ENCODE peak calls at places on chromosomes 13 and 19, in eight cellular contexts. One of them, this sample, is unnamed.

GRCh38 chr19:5936308-5936980 is 22.4 kb downstream of the CAPS start:
- DNase-seq in AG04450: no peak
- DNase-seq in HT-29: no peak
- DNase-seq in RWPE1: no peak
- DNase-seq in NCI-H774: no peak
- DNase-seq in IMR-90: no peak
- DNase-seq in stimulated activated CD4-positive, alpha-beta T cell treated with anti-CD3 and anti-CD28 coated beads, Interleukin-4, amount 100 ng/mL, for 48 hours: no peak
- DNase-seq in GM03348: no peak
- DNase-seq in this sample: no peak

GRCh38 chr13:42484396-42484795 is 89.6 kb upstream of the TNFSF11 start:
- DNase-seq in NCI-H774: no peak
- DNase-seq in IMR-90: no peak
- DNase-seq in HT-29: no peak
- DNase-seq in stimulated activated CD4-positive, alpha-beta T cell treated with anti-CD3 and anti-CD28 coated beads, Interleukin-4, amount 100 ng/mL, for 48 hours: no peak
- DNase-seq in RWPE1: peak
- DNase-seq in GM03348: no peak
- DNase-seq in AG04450: no peak
- DNase-seq in this sample: no peak

GRCh38 chr13:107678075-107678689 is 537.2 kb downstream of the LIG4 start:
- DNase-seq in RWPE1: no peak
- DNase-seq in stimulated activated CD4-positive, alpha-beta T cell treated with anti-CD3 and anti-CD28 coated beads, Interleukin-4, amount 100 ng/mL, for 48 hours: no peak
- DNase-seq in IMR-90: peak
- DNase-seq in AG04450: peak
- DNase-seq in HT-29: peak
- DNase-seq in NCI-H774: no peak
- DNase-seq in GM03348: no peak
- DNase-seq in this sample: peak

GRCh38 chr19:35248310-35249145 is at the start of gene LSR:
- DNase-seq in AG04450: no peak
- DNase-seq in NCI-H774: peak
- DNase-seq in GM03348: no peak
- DNase-seq in IMR-90: no peak
- DNase-seq in stimulated activated CD4-positive, alpha-beta T cell treated with anti-CD3 and anti-CD28 coated beads, Interleukin-4, amount 100 ng/mL, for 48 hours: peak
- DNase-seq in HT-29: peak
- DNase-seq in RWPE1: peak
- DNase-seq in this sample: peak

GRCh38 chr19:4914736-4915501 is 5.6 kb downstream of the UHRF1 start:
- DNase-seq in stimulated activated CD4-positive, alpha-beta T cell treated with anti-CD3 and anti-CD28 coated beads, Interleukin-4, amount 100 ng/mL, for 48 hours: peak
- DNase-seq in GM03348: peak
- DNase-seq in IMR-90: peak
- DNase-seq in RWPE1: peak
- DNase-seq in NCI-H774: no peak
- DNase-seq in HT-29: peak
- DNase-seq in AG04450: peak
- DNase-seq in this sample: peak

GRCh38 chr19:566403-566802 is 6.0 kb upstream of the BSG start:
- DNase-seq in RWPE1: no peak
- DNase-seq in HT-29: no peak
- DNase-seq in IMR-90: peak
- DNase-seq in stimulated activated CD4-positive, alpha-beta T cell treated with anti-CD3 and anti-CD28 coated beads, Interleukin-4, amount 100 ng/mL, for 48 hours: no peak
- DNase-seq in GM03348: peak
- DNase-seq in AG04450: no peak
- DNase-seq in NCI-H774: no peak
- DNase-seq in this sample: peak

GRCh38 chr13:47025791-47026419 is 129.1 kb upstream of the HTR2A start:
- DNase-seq in HT-29: no peak
- DNase-seq in AG04450: no peak
- DNase-seq in NCI-H774: no peak
- DNase-seq in GM03348: no peak
- DNase-seq in stimulated activated CD4-positive, alpha-beta T cell treated with anti-CD3 and anti-CD28 coated beads, Interleukin-4, amount 100 ng/mL, for 48 hours: no peak
- DNase-seq in IMR-90: no peak
- DNase-seq in RWPE1: no peak
- DNase-seq in this sample: no peak

GRCh38 chr13:113304121-113304520 is 7.1 kb downstream of the LAMP1 start:
- DNase-seq in stimulated activated CD4-positive, alpha-beta T cell treated with anti-CD3 and anti-CD28 coated beads, Interleukin-4, amount 100 ng/mL, for 48 hours: no peak
- DNase-seq in IMR-90: no peak
- DNase-seq in GM03348: no peak
- DNase-seq in AG04450: no peak
- DNase-seq in RWPE1: no peak
- DNase-seq in HT-29: no peak
- DNase-seq in NCI-H774: no peak
- DNase-seq in this sample: no peak

GRCh38 chr19:55418185-55418584 is 10.6 kb upstream of the UBE2S start:
- DNase-seq in HT-29: peak
- DNase-seq in RWPE1: peak
- DNase-seq in AG04450: peak
- DNase-seq in GM03348: peak
- DNase-seq in IMR-90: peak
- DNase-seq in NCI-H774: peak
- DNase-seq in stimulated activated CD4-positive, alpha-beta T cell treated with anti-CD3 and anti-CD28 coated beads, Interleukin-4, amount 100 ng/mL, for 48 hours: peak
- DNase-seq in this sample: peak

GRCh38 chr19:11197291-11198174 is at the start of gene KANK2:
- DNase-seq in AG04450: no peak
- DNase-seq in stimulated activated CD4-positive, alpha-beta T cell treated with anti-CD3 and anti-CD28 coated beads, Interleukin-4, amount 100 ng/mL, for 48 hours: peak
- DNase-seq in RWPE1: peak
- DNase-seq in HT-29: peak
- DNase-seq in GM03348: peak
- DNase-seq in IMR-90: peak
- DNase-seq in NCI-H774: peak
- DNase-seq in this sample: peak

GRCh38 chr19:58361900-58362271 is 665 bp downstream of the ZNF497 start:
- DNase-seq in IMR-90: peak
- DNase-seq in GM03348: no peak
- DNase-seq in NCI-H774: peak
- DNase-seq in AG04450: no peak
- DNase-seq in stimulated activated CD4-positive, alpha-beta T cell treated with anti-CD3 and anti-CD28 coated beads, Interleukin-4, amount 100 ng/mL, for 48 hours: no peak
- DNase-seq in RWPE1: peak
- DNase-seq in HT-29: no peak
- DNase-seq in this sample: peak

GRCh38 chr19:33497778-33498175 is 23.8 kb downstream of the PEPD start:
- DNase-seq in IMR-90: no peak
- DNase-seq in stimulated activated CD4-positive, alpha-beta T cell treated with anti-CD3 and anti-CD28 coated beads, Interleukin-4, amount 100 ng/mL, for 48 hours: no peak
- DNase-seq in HT-29: no peak
- DNase-seq in NCI-H774: no peak
- DNase-seq in AG04450: no peak
- DNase-seq in GM03348: no peak
- DNase-seq in RWPE1: no peak
- DNase-seq in this sample: no peak

GRCh38 chr19:31301306-31301980 is 47.8 kb downstream of the TSHZ3 start:
- DNase-seq in NCI-H774: no peak
- DNase-seq in GM03348: no peak
- DNase-seq in HT-29: no peak
- DNase-seq in AG04450: no peak
- DNase-seq in IMR-90: no peak
- DNase-seq in RWPE1: no peak
- DNase-seq in stimulated activated CD4-positive, alpha-beta T cell treated with anti-CD3 and anti-CD28 coated beads, Interleukin-4, amount 100 ng/mL, for 48 hours: no peak
- DNase-seq in this sample: no peak

GRCh38 chr19:32397736-32398135 is 7.8 kb upstream of the DPY19L3 start:
- DNase-seq in stimulated activated CD4-positive, alpha-beta T cell treated with anti-CD3 and anti-CD28 coated beads, Interleukin-4, amount 100 ng/mL, for 48 hours: no peak
- DNase-seq in IMR-90: peak
- DNase-seq in RWPE1: no peak
- DNase-seq in HT-29: no peak
- DNase-seq in GM03348: peak
- DNase-seq in NCI-H774: no peak
- DNase-seq in AG04450: peak
- DNase-seq in this sample: peak

GRCh38 chr19:31113250-31113685 is 236.0 kb downstream of the TSHZ3 start:
- DNase-seq in stimulated activated CD4-positive, alpha-beta T cell treated with anti-CD3 and anti-CD28 coated beads, Interleukin-4, amount 100 ng/mL, for 48 hours: no peak
- DNase-seq in RWPE1: no peak
- DNase-seq in IMR-90: peak
- DNase-seq in HT-29: no peak
- DNase-seq in AG04450: no peak
- DNase-seq in NCI-H774: no peak
- DNase-seq in GM03348: peak
- DNase-seq in this sample: no peak

GRCh38 chr13:41613984-41614581 is 156.7 kb downstream of the RGCC start:
- DNase-seq in HT-29: peak
- DNase-seq in RWPE1: no peak
- DNase-seq in IMR-90: peak
- DNase-seq in stimulated activated CD4-positive, alpha-beta T cell treated with anti-CD3 and anti-CD28 coated beads, Interleukin-4, amount 100 ng/mL, for 48 hours: no peak
- DNase-seq in NCI-H774: no peak
- DNase-seq in GM03348: peak
- DNase-seq in AG04450: peak
- DNase-seq in this sample: peak

GRCh38 chr13:44364601-44365000 is 9.0 kb upstream of the SERP2 start:
- DNase-seq in stimulated activated CD4-positive, alpha-beta T cell treated with anti-CD3 and anti-CD28 coated beads, Interleukin-4, amount 100 ng/mL, for 48 hours: no peak
- DNase-seq in GM03348: peak
- DNase-seq in IMR-90: peak
- DNase-seq in HT-29: peak
- DNase-seq in NCI-H774: no peak
- DNase-seq in AG04450: no peak
- DNase-seq in RWPE1: peak
- DNase-seq in this sample: no peak

GRCh38 chr19:33905937-33906577 is 109.4 kb downstream of the KCTD15 start:
- DNase-seq in GM03348: peak
- DNase-seq in IMR-90: no peak
- DNase-seq in AG04450: no peak
- DNase-seq in RWPE1: peak
- DNase-seq in NCI-H774: no peak
- DNase-seq in HT-29: peak
- DNase-seq in stimulated activated CD4-positive, alpha-beta T cell treated with anti-CD3 and anti-CD28 coated beads, Interleukin-4, amount 100 ng/mL, for 48 hours: peak
- DNase-seq in this sample: peak

GRCh38 chr19:7346488-7346971 is 2.2 kb upstream of the ARHGEF18 start:
- DNase-seq in AG04450: no peak
- DNase-seq in stimulated activated CD4-positive, alpha-beta T cell treated with anti-CD3 and anti-CD28 coated beads, Interleukin-4, amount 100 ng/mL, for 48 hours: no peak
- DNase-seq in GM03348: no peak
- DNase-seq in IMR-90: no peak
- DNase-seq in RWPE1: no peak
- DNase-seq in HT-29: no peak
- DNase-seq in NCI-H774: peak
- DNase-seq in this sample: no peak

GRCh38 chr19:10858204-10858828 is 10.1 kb downstream of the C19orf38 start:
- DNase-seq in AG04450: no peak
- DNase-seq in RWPE1: no peak
- DNase-seq in stimulated activated CD4-positive, alpha-beta T cell treated with anti-CD3 and anti-CD28 coated beads, Interleukin-4, amount 100 ng/mL, for 48 hours: no peak
- DNase-seq in GM03348: peak
- DNase-seq in HT-29: no peak
- DNase-seq in NCI-H774: no peak
- DNase-seq in IMR-90: no peak
- DNase-seq in this sample: no peak

GRCh38 chr13:45537506-45537905 is 72.8 kb downstream of the COG3 start:
- DNase-seq in NCI-H774: no peak
- DNase-seq in stimulated activated CD4-positive, alpha-beta T cell treated with anti-CD3 and anti-CD28 coated beads, Interleukin-4, amount 100 ng/mL, for 48 hours: no peak
- DNase-seq in IMR-90: peak
- DNase-seq in GM03348: no peak
- DNase-seq in HT-29: no peak
- DNase-seq in RWPE1: no peak
- DNase-seq in AG04450: peak
- DNase-seq in this sample: no peak

GRCh38 chr13:109348514-109349340 is 437.7 kb downstream of the IRS2 start:
- DNase-seq in stimulated activated CD4-positive, alpha-beta T cell treated with anti-CD3 and anti-CD28 coated beads, Interleukin-4, amount 100 ng/mL, for 48 hours: no peak
- DNase-seq in GM03348: peak
- DNase-seq in IMR-90: peak
- DNase-seq in NCI-H774: no peak
- DNase-seq in AG04450: no peak
- DNase-seq in HT-29: no peak
- DNase-seq in RWPE1: peak
- DNase-seq in this sample: no peak

GRCh38 chr13:78595819-78596700 is 7.3 kb downstream of the POU4F1 start:
- DNase-seq in GM03348: no peak
- DNase-seq in NCI-H774: no peak
- DNase-seq in AG04450: no peak
- DNase-seq in RWPE1: no peak
- DNase-seq in HT-29: no peak
- DNase-seq in stimulated activated CD4-positive, alpha-beta T cell treated with anti-CD3 and anti-CD28 coated beads, Interleukin-4, amount 100 ng/mL, for 48 hours: no peak
- DNase-seq in IMR-90: no peak
- DNase-seq in this sample: peak

GRCh38 chr19:670609-671075 is 5.5 kb upstream of the FSTL3 start:
- DNase-seq in GM03348: no peak
- DNase-seq in AG04450: no peak
- DNase-seq in NCI-H774: no peak
- DNase-seq in IMR-90: no peak
- DNase-seq in stimulated activated CD4-positive, alpha-beta T cell treated with anti-CD3 and anti-CD28 coated beads, Interleukin-4, amount 100 ng/mL, for 48 hours: no peak
- DNase-seq in HT-29: no peak
- DNase-seq in RWPE1: no peak
- DNase-seq in this sample: no peak

GRCh38 chr13:32179708-32180107 is 135.5 kb downstream of the ZAR1L start:
- DNase-seq in GM03348: no peak
- DNase-seq in NCI-H774: no peak
- DNase-seq in AG04450: no peak
- DNase-seq in RWPE1: no peak
- DNase-seq in stimulated activated CD4-positive, alpha-beta T cell treated with anti-CD3 and anti-CD28 coated beads, Interleukin-4, amount 100 ng/mL, for 48 hours: no peak
- DNase-seq in IMR-90: no peak
- DNase-seq in HT-29: no peak
- DNase-seq in this sample: no peak

GRCh38 chr13:94261163-94261562 is 218.3 kb downstream of the DCT start:
- DNase-seq in stimulated activated CD4-positive, alpha-beta T cell treated with anti-CD3 and anti-CD28 coated beads, Interleukin-4, amount 100 ng/mL, for 48 hours: no peak
- DNase-seq in IMR-90: no peak
- DNase-seq in RWPE1: no peak
- DNase-seq in GM03348: no peak
- DNase-seq in AG04450: no peak
- DNase-seq in HT-29: no peak
- DNase-seq in NCI-H774: no peak
- DNase-seq in this sample: no peak

GRCh38 chr13:40596484-40596883 is 70.0 kb downstream of the FOXO1 start:
- DNase-seq in HT-29: no peak
- DNase-seq in GM03348: no peak
- DNase-seq in stimulated activated CD4-positive, alpha-beta T cell treated with anti-CD3 and anti-CD28 coated beads, Interleukin-4, amount 100 ng/mL, for 48 hours: no peak
- DNase-seq in RWPE1: no peak
- DNase-seq in NCI-H774: no peak
- DNase-seq in AG04450: no peak
- DNase-seq in IMR-90: no peak
- DNase-seq in this sample: no peak

GRCh38 chr13:20772401-20773131 is 1.2 kb downstream of the EEF1AKMT1 start:
- DNase-seq in AG04450: no peak
- DNase-seq in RWPE1: no peak
- DNase-seq in IMR-90: peak
- DNase-seq in HT-29: no peak
- DNase-seq in stimulated activated CD4-positive, alpha-beta T cell treated with anti-CD3 and anti-CD28 coated beads, Interleukin-4, amount 100 ng/mL, for 48 hours: no peak
- DNase-seq in NCI-H774: no peak
- DNase-seq in GM03348: peak
- DNase-seq in this sample: no peak

GRCh38 chr19:55117063-55117635 is 288 bp downstream of the PPP1R12C start:
- DNase-seq in AG04450: no peak
- DNase-seq in stimulated activated CD4-positive, alpha-beta T cell treated with anti-CD3 and anti-CD28 coated beads, Interleukin-4, amount 100 ng/mL, for 48 hours: no peak
- DNase-seq in IMR-90: no peak
- DNase-seq in NCI-H774: no peak
- DNase-seq in GM03348: no peak
- DNase-seq in HT-29: no peak
- DNase-seq in RWPE1: no peak
- DNase-seq in this sample: no peak

GRCh38 chr19:2260341-2260751 is 4.1 kb upstream of the JSRP1 start:
- DNase-seq in NCI-H774: no peak
- DNase-seq in stimulated activated CD4-positive, alpha-beta T cell treated with anti-CD3 and anti-CD28 coated beads, Interleukin-4, amount 100 ng/mL, for 48 hours: no peak
- DNase-seq in IMR-90: no peak
- DNase-seq in GM03348: no peak
- DNase-seq in AG04450: no peak
- DNase-seq in RWPE1: no peak
- DNase-seq in HT-29: no peak
- DNase-seq in this sample: no peak

This sample was measured in hepatocyte.